ENCODE peak calls at places on chromosomes 6 and 20, in eight cellular contexts. X is transverse colon, T is type B pancreatic cell, V is glutamatergic neuron, B is tibial artery, F is brain microvascular endothelial cell, L is PC-9, G is progenitor cell of endocrine pancreas. M is an unnamed sample.

GRCh38 chr6:46011241-46012085 is 4.2 kb downstream of the CLIC5 start:
- DNase-seq in X (peak), T (no peak), V (no peak), B (no peak), F (peak), L (peak), G (no peak), M (no peak)

GRCh38 chr20:62792182-62792939 is 3.9 kb upstream of the MRGBP start:
- DNase-seq in X (no peak), T (no peak), V (no peak), B (no peak), F (peak), L (no peak), G (no peak), M (no peak)

GRCh38 chr20:51469578-51470520 is 72.7 kb downstream of the NFATC2 start:
- DNase-seq in X (no peak), T (no peak), V (no peak), B (no peak), F (no peak), L (no peak), G (no peak), M (no peak)

GRCh38 chr20:43415661-43416430 is 41.9 kb upstream of the SRSF6 start:
- DNase-seq in X (no peak), T (no peak), V (no peak), B (no peak), F (no peak), L (no peak), G (no peak), M (no peak)

GRCh38 chr20:16419138-16419715 is 154.0 kb downstream of the KIF16B start:
- DNase-seq in X (no peak), T (no peak), V (no peak), B (no peak), F (no peak), L (no peak), G (no peak), M (no peak)

GRCh38 chr6:43203029-43203717 is 21.2 kb downstream of the CUL9 start:
- DNase-seq in X (no peak), T (no peak), V (no peak), B (no peak), F (no peak), L (no peak), G (no peak), M (no peak)

GRCh38 chr20:44851545-44851944 is 34.0 kb upstream of the YWHAB start:
- DNase-seq in X (peak), T (no peak), V (no peak), B (no peak), F (no peak), L (no peak), G (no peak), M (no peak)

GRCh38 chr6:26141378-26141901 is 54.2 kb downstream of the HFE start:
- DNase-seq in X (no peak), T (no peak), V (peak), B (no peak), F (no peak), L (no peak), G (no peak), M (no peak)

GRCh38 chr6:103122766-103123601 is 1729.5 kb downstream of the GRIK2 start:
- DNase-seq in X (peak), T (peak), V (peak), B (no peak), F (peak), L (peak), G (peak), M (peak)

GRCh38 chr6:142009647-142010046 is 123.1 kb upstream of the GJE1 start:
- DNase-seq in X (no peak), T (no peak), V (no peak), B (no peak), F (peak), L (peak), G (no peak), M (no peak)

GRCh38 chr6:28880894-28881780 is 42.6 kb downstream of the TRIM27 start:
- DNase-seq in X (peak), T (peak), V (peak), B (peak), F (peak), L (peak), G (peak), M (peak)

GRCh38 chr6:105045546-105045945 is 88.6 kb downstream of the LIN28B start:
- DNase-seq in X (no peak), T (no peak), V (no peak), B (no peak), F (peak), L (no peak), G (no peak), M (no peak)

GRCh38 chr6:36268478-36269248 is 1.2 kb upstream of the PNPLA1 start:
- DNase-seq in X (peak), T (no peak), V (no peak), B (no peak), F (peak), L (no peak), G (no peak), M (no peak)

GRCh38 chr6:31057426-31058003 is 47.2 kb downstream of the MUC22 start:
- DNase-seq in X (no peak), T (no peak), V (no peak), B (no peak), F (no peak), L (no peak), G (no peak), M (peak)

GRCh38 chr6:18432180-18432579 is 45.0 kb downstream of the RNF144B start:
- DNase-seq in X (no peak), T (no peak), V (no peak), B (no peak), F (peak), L (no peak), G (no peak), M (peak)

GRCh38 chr6:149032599-149033405 is 284.7 kb upstream of the TAB2 start:
- DNase-seq in X (no peak), T (no peak), V (no peak), B (no peak), F (peak), L (peak), G (no peak), M (peak)

GRCh38 chr6:1110164-1110563 is 201.7 kb upstream of the FOXQ1 start:
- DNase-seq in X (no peak), T (no peak), V (no peak), B (no peak), F (no peak), L (peak), G (no peak), M (no peak)

GRCh38 chr6:130994319-130995097 is 68.5 kb downstream of the EPB41L2 start:
- DNase-seq in X (no peak), T (no peak), V (no peak), B (no peak), F (no peak), L (no peak), G (no peak), M (no peak)

GRCh38 chr20:50415516-50416268 is 94.5 kb upstream of the PTPN1 start:
- DNase-seq in X (peak), T (no peak), V (no peak), B (peak), F (peak), L (peak), G (no peak), M (peak)

GRCh38 chr6:36677059-36677749 is 1.3 kb upstream of the CDKN1A start:
- DNase-seq in X (no peak), T (no peak), V (no peak), B (no peak), F (no peak), L (no peak), G (no peak), M (peak)

GRCh38 chr20:11101696-11102095 is 427.9 kb upstream of the JAG1 start:
- DNase-seq in X (no peak), T (no peak), V (no peak), B (no peak), F (no peak), L (no peak), G (no peak), M (no peak)

GRCh38 chr6:137706065-137706422 is 161.0 kb upstream of the TNFAIP3 start:
- DNase-seq in X (no peak), T (no peak), V (no peak), B (no peak), F (no peak), L (no peak), G (no peak), M (no peak)

GRCh38 chr20:6709865-6710595 is 57.5 kb upstream of the BMP2 start:
- DNase-seq in X (no peak), T (no peak), V (no peak), B (no peak), F (no peak), L (no peak), G (no peak), M (no peak)

GRCh38 chr6:18997375-18997826 is 610.3 kb downstream of the RNF144B start:
- DNase-seq in X (no peak), T (no peak), V (no peak), B (no peak), F (peak), L (peak), G (no peak), M (peak)

GRCh38 chr6:125222531-125223455 is 69.2 kb downstream of the TPD52L1 start:
- DNase-seq in X (no peak), T (no peak), V (no peak), B (no peak), F (no peak), L (no peak), G (no peak), M (no peak)

GRCh38 chr6:116217069-116217468 is 36.8 kb downstream of the TSPYL4 start:
- DNase-seq in X (no peak), T (no peak), V (no peak), B (no peak), F (no peak), L (no peak), G (no peak), M (peak)

GRCh38 chr6:159981591-159982245 is 12.8 kb downstream of the IGF2R start:
- DNase-seq in X (peak), T (no peak), V (no peak), B (peak), F (peak), L (no peak), G (no peak), M (no peak)

GRCh38 chr6:12208190-12208589 is 82.0 kb upstream of the EDN1 start:
- DNase-seq in X (peak), T (no peak), V (no peak), B (peak), F (peak), L (no peak), G (no peak), M (peak)

GRCh38 chr20:44017905-44018683 is 103.4 kb downstream of the TOX2 start:
- DNase-seq in X (peak), T (no peak), V (no peak), B (peak), F (peak), L (peak), G (no peak), M (peak)

GRCh38 chr20:63071541-63072181 is 64.9 kb upstream of the BHLHE23 start:
- DNase-seq in X (no peak), T (no peak), V (peak), B (no peak), F (peak), L (no peak), G (no peak), M (peak)

GRCh38 chr6:34237722-34238506 is 1.2 kb downstream of the HMGA1 start:
- DNase-seq in X (peak), T (no peak), V (peak), B (no peak), F (no peak), L (no peak), G (peak), M (peak)

GRCh38 chr6:161583561-161583960 is 309.7 kb upstream of the AGPAT4 start:
- DNase-seq in X (no peak), T (no peak), V (no peak), B (no peak), F (no peak), L (no peak), G (no peak), M (peak)

GRCh38 chr6:32692019-32692418 is 25.6 kb upstream of the HLA-DQB1 start:
- DNase-seq in X (peak), T (no peak), V (peak), B (peak), F (no peak), L (peak), G (no peak), M (peak)

GRCh38 chr6:44085219-44085618 is 42.0 kb downstream of the MRPL14 start:
- DNase-seq in X (no peak), T (no peak), V (no peak), B (no peak), F (no peak), L (no peak), G (no peak), M (no peak)

GRCh38 chr6:126811307-126811706 is 307.2 kb upstream of the RSPO3 start:
- DNase-seq in X (no peak), T (no peak), V (no peak), B (peak), F (no peak), L (no peak), G (no peak), M (no peak)

GRCh38 chr6:114063956-114064355 is 93.0 kb upstream of the HDAC2 start:
- DNase-seq in X (no peak), T (no peak), V (no peak), B (no peak), F (no peak), L (no peak), G (no peak), M (no peak)

GRCh38 chr20:33578510-33578909 is 83.6 kb upstream of the C20orf144 start:
- DNase-seq in X (no peak), T (no peak), V (no peak), B (no peak), F (no peak), L (no peak), G (no peak), M (no peak)

GRCh38 chr6:117399126-117399525 is 26.6 kb downstream of the ROS1 start:
- DNase-seq in X (no peak), T (no peak), V (no peak), B (no peak), F (no peak), L (no peak), G (no peak), M (no peak)

GRCh38 chr20:59987135-59987534 is 28.9 kb downstream of the CDH26 start:
- DNase-seq in X (no peak), T (no peak), V (no peak), B (no peak), F (no peak), L (no peak), G (no peak), M (no peak)

GRCh38 chr20:58359441-58359840 is 29.6 kb upstream of the VAPB start:
- DNase-seq in X (no peak), T (no peak), V (no peak), B (no peak), F (no peak), L (no peak), G (no peak), M (no peak)
- TF ChIP-seq CTCF in X (no peak), T (no peak), V (no peak), B (no peak), F (peak), L (no peak), G (peak), M (no peak)

GRCh38 chr20:3629893-3630292 is 33.3 kb downstream of the GFRA4 start:
- DNase-seq in X (no peak), T (no peak), V (no peak), B (no peak), F (no peak), L (no peak), G (no peak), M (no peak)

GRCh38 chr20:3631534-3631933 is 31.7 kb downstream of the GFRA4 start:
- DNase-seq in X (no peak), T (no peak), V (no peak), B (no peak), F (no peak), L (no peak), G (no peak), M (no peak)

GRCh38 chr20:3633913-3634478 is 29.2 kb downstream of the GFRA4 start:
- DNase-seq in X (no peak), T (no peak), V (no peak), B (no peak), F (no peak), L (no peak), G (no peak), M (no peak)

GRCh38 chr20:3630429-3630828 is 32.8 kb downstream of the GFRA4 start:
- DNase-seq in X (no peak), T (no peak), V (no peak), B (no peak), F (no peak), L (no peak), G (no peak), M (no peak)

DNA sequence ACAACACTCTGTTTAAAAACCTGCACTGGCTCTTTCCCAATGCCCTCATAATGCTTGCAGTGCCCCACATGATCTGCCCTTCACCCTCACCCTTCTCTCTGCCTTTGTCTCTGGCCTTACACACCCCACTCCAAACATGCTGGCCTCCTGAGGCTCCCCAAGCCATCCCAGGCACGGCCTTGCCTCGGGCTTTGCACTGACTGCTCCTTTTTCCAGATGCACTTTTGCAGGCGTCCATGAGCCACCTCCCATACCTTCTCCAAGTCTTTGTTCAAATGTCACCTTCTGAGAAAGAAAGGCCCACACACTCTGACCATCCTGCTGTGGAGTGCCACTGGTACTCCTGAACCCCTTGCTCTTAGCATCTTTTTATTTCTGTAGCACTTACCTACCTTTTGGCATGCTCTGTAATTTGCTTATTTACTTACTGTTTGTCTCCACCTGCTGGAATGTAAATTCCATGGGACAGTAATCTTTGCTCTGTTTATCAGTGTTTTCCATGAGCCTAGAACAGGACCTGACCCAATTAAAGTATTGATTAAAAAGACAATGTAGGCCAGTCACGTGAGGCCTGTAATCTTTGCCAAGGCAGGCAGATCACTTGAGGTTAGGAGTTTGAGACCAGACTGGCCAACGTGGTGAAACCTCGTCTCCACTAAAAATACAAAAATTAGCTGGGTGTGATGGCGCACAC is 30.7 kb downstream of the GFRA4 start:
- DNase-seq in X (no peak), T (no peak), V (no peak), B (no peak), F (no peak), L (no peak), G (no peak), M (no peak)
- TF ChIP-seq CTCF in X (no peak), T (no peak), V (no peak), B (no peak), F (no peak), L (no peak), G (no peak), M (peak)

DNA sequence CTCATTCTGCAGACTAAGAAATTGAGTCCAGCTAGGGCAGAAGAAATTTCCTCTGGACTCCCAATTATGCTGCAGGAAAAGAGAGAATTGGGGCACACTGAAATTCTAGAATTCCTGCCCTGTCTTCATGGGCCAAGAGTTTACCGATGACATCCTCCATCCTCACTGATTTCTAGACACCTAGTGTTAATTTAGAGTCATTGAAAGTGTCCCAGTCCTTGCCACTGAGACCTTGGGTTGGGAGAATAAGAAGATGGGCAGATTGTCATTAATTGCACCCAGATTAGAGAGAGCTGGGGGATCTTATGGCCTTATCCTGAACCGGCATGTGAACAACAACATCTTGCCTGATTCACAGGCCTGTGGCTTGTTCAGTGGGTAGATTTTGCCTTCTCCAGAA is 29.0 kb downstream of the ANGPT4 start:
- DNase-seq in X (no peak), T (no peak), V (no peak), B (no peak), F (no peak), L (no peak), G (no peak), M (no peak)
- TF ChIP-seq CTCF in X (no peak), T (no peak), V (no peak), B (no peak), F (no peak), L (no peak), G (no peak), M (no peak)

GRCh38 chr6:119078449-119079287 is at the start of gene FAM184A:
- DNase-seq in X (peak), T (peak), V (peak), B (peak), F (peak), L (peak), G (peak), M (peak)
- TF ChIP-seq CTCF in X (peak), T (peak), V (peak), B (peak), F (peak), L (peak), G (peak), M (peak)